ENCODE peak calls at places on chromosomes 16 and 17, in seven cellular contexts. A, Z, P, Q, T, B and Y are unnamed samples.

GRCh38 chr17:10243905-10244844 is 45.8 kb upstream of the GAS7 start:
- DNase-seq in A (no peak), Q (no peak), B (no peak), T (no peak), P (no peak), Z (no peak), Y (no peak)

GRCh38 chr16:81524382-81524781 is 79.8 kb downstream of the CMIP start:
- DNase-seq in T (no peak), A (peak; percentile 38), Q (no peak), Z (no peak), B (peak; percentile 59), P (no peak), Y (no peak)

GRCh38 chr16:80274576-80275191 is 266.1 kb upstream of the DYNLRB2 start:
- DNase-seq in T (no peak), P (no peak), Z (no peak), B (peak; percentile 93), Q (no peak), A (no peak), Y (no peak)

GRCh38 chr16:58459344-58460218 is 40.4 kb upstream of the NDRG4 start:
- DNase-seq in Z (no peak), A (no peak), P (no peak), Q (peak; percentile 63), T (no peak), B (peak; percentile 75), Y (no peak)

GRCh38 chr17:35612924-35613521 is 25.9 kb downstream of the AP2B1 start:
- DNase-seq in T (peak; percentile 17), B (peak; percentile 27), Q (peak; percentile 12), A (no peak), P (peak; percentile 66), Z (peak; percentile 30), Y (peak; percentile 67)

GRCh38 chr16:42069-42457 is 11.3 kb downstream of the POLR3K start:
- DNase-seq in B (no peak), P (no peak), A (no peak), T (no peak), Q (no peak), Z (no peak), Y (no peak)

GRCh38 chr16:8718753-8719386 is 44.5 kb downstream of the ABAT start:
- DNase-seq in P (no peak), Q (peak; percentile 34), B (no peak), Z (no peak), A (no peak), T (no peak), Y (no peak)

GRCh38 chr16:88298882-88299745 is 83.6 kb upstream of the ZNF469 start:
- DNase-seq in P (no peak), Q (no peak), T (no peak), A (peak; percentile 45), Z (no peak), B (peak; percentile 65), Y (no peak)

GRCh38 chr16:16161319-16161718 is 62.0 kb downstream of the ABCC6 start:
- DNase-seq in T (no peak), P (no peak), A (no peak), Q (no peak), Z (no peak), B (no peak), Y (no peak)

GRCh38 chr17:8436169-8436932 is 667 bp downstream of the NDEL1 start:
- DNase-seq in Z (peak; percentile 56), B (peak; percentile 54), A (peak; percentile 79), T (peak; percentile 64), Q (peak; percentile 47), P (peak; percentile 65), Y (peak; percentile 79)

GRCh38 chr17:49787932-49788442 is 494 bp upstream of the KAT7 start:
- DNase-seq in B (no peak), Q (no peak), Z (peak; percentile 15), A (no peak), T (peak; percentile 23), P (no peak), Y (no peak)

GRCh38 chr16:22001591-22001990 is 675 bp upstream of the PDZD9 start:
- DNase-seq in Z (no peak), T (no peak), P (no peak), B (peak; percentile 29), Q (no peak), A (no peak), Y (no peak)